ENCODE peak calls at places on chromosomes 16 and 17, in nine cellular contexts. R is HCT116, G is PC-9, K is Karpas-422, A is SK-N-SH, W is OCI-LY7, X is hepatocyte, N is MM.1S, Y is PC-3. S is an unnamed sample. For H3K9me3 and H3K9me2, the result is how much of the 10 kb centered on the place peaks cover.

GRCh38 chr16:88815901-88816589 is 4.3 kb upstream of the APRT start:
- DNase-seq in W (peak), G (peak), N (peak), A (peak), R (no peak), K (peak), X (peak), Y (peak), S (peak)

GRCh38 chr16:82653550-82654511 is 27.1 kb downstream of the CDH13 start:
- DNase-seq in X (peak), N (peak), W (peak), G (no peak), Y (peak), R (peak), A (no peak), K (peak), S (peak)

GRCh38 chr16:87062569-87063442 is 254.4 kb downstream of the C16orf95 start:
- DNase-seq in W (peak), X (peak), A (peak), Y (peak), N (peak), K (peak), G (peak), R (peak), S (peak)

GRCh38 chr17:48671697-48672171 is 45.6 kb upstream of the HOXB9 start:
- DNase-seq in G (peak), K (peak), A (peak), W (peak), R (peak), X (peak), Y (peak), N (peak), S (peak)

GRCh38 chr16:3961449-3961849 is 80.9 kb upstream of the CREBBP start:
- DNase-seq in A (no peak), W (no peak), N (no peak), R (no peak), G (no peak), Y (peak), K (no peak), X (no peak), S (peak)

GRCh38 chr16:71882505-71883192 is 1.3 kb downstream of the ZNF821 start:
- DNase-seq in X (peak), G (peak), R (peak), W (peak), N (peak), K (peak), Y (peak), A (peak), S (peak)

GRCh38 chr16:75818491-75818890 is 92.2 kb upstream of the CPHXL start:
- DNase-seq in Y (no peak), X (peak), N (no peak), W (no peak), A (no peak), R (no peak), K (no peak), G (no peak), S (peak)

GRCh38 chr17:29133146-29133713 is 47.0 kb downstream of the MYO18A start:
- DNase-seq in K (no peak), G (peak), X (no peak), A (no peak), R (no peak), Y (peak), N (no peak), W (no peak), S (peak)

GRCh38 chr17:74970395-74970794 is 2.2 kb downstream of the HID1 start:
- DNase-seq in N (no peak), R (no peak), K (no peak), X (no peak), A (no peak), W (no peak), G (no peak), Y (no peak), S (no peak)

GRCh38 chr17:32327911-32328310 is 14.1 kb downstream of the C17orf75 start:
- DNase-seq in W (no peak), A (no peak), K (no peak), X (no peak), G (no peak), N (no peak), R (no peak), Y (no peak), S (no peak)

GRCh38 chr16:79533292-79533691 is 67.2 kb downstream of the MAF start:
- DNase-seq in K (no peak), Y (no peak), N (no peak), G (no peak), A (no peak), W (no peak), X (no peak), R (no peak), S (no peak)

GRCh38 chr16:67396159-67396774 is 3.0 kb upstream of the TPPP3 start:
- DNase-seq in Y (peak), G (peak), X (peak), R (peak), N (peak), A (peak), W (no peak), K (peak), S (peak)

GRCh38 chr16:53756329-53756996 is 52.5 kb downstream of the FTO start:
- DNase-seq in N (no peak), A (no peak), R (no peak), Y (peak), G (no peak), W (no peak), X (no peak), K (no peak), S (no peak)

GRCh38 chr17:4490637-4491061 is 8.0 kb upstream of the SPNS2 start:
- DNase-seq in A (no peak), X (no peak), K (no peak), N (no peak), R (no peak), W (no peak), G (peak), Y (no peak), S (no peak)

GRCh38 chr16:69542974-69543373 is 22.8 kb upstream of the NFAT5 start:
- DNase-seq in N (no peak), R (no peak), K (peak), Y (peak), X (no peak), W (no peak), G (no peak), A (no peak), S (peak)

GRCh38 chr17:72998343-72998742 is 94.1 kb downstream of the SLC39A11 start:
- DNase-seq in A (no peak), R (no peak), K (no peak), N (no peak), W (no peak), X (no peak), Y (no peak), G (no peak), S (no peak)

GRCh38 chr17:43309505-43310329 is 75.9 kb upstream of the RNU2-1 start:
- DNase-seq in W (peak), N (no peak), Y (no peak), R (no peak), K (peak), X (no peak), G (no peak), A (no peak), S (no peak)

GRCh38 chr17:75785770-75786538 is 1.3 kb downstream of the UNK start:
- DNase-seq in Y (peak), X (no peak), W (peak), G (no peak), N (no peak), R (no peak), K (peak), A (peak), S (peak)

GRCh38 chr16:54118846-54119245 is 167.7 kb downstream of the IRX3 start:
- DNase-seq in W (no peak), R (no peak), N (no peak), K (no peak), G (no peak), X (no peak), A (no peak), Y (no peak), S (peak)

GRCh38 chr17:32492281-32492623 is 5.5 kb downstream of the CDK5R1 start:
- DNase-seq in Y (no peak), G (no peak), X (no peak), K (no peak), N (no peak), W (no peak), A (no peak), R (no peak), S (no peak)

GRCh38 chr16:86012221-86012620 is 113.3 kb downstream of the IRF8 start:
- DNase-seq in Y (no peak), K (no peak), X (no peak), R (no peak), W (no peak), N (no peak), A (no peak), G (no peak), S (no peak)

GRCh38 chr17:48873212-48873611 is 19.4 kb upstream of the ATP5MC1 start:
- DNase-seq in N (no peak), X (peak), R (no peak), G (no peak), K (no peak), W (no peak), Y (no peak), A (no peak), S (no peak)

GRCh38 chr16:48918520-48919258 is 308.7 kb upstream of the N4BP1 start:
- DNase-seq in G (no peak), R (peak), W (no peak), N (no peak), Y (peak), A (no peak), K (no peak), X (no peak), S (no peak)

GRCh38 chr16:77965346-77965745 is 57.0 kb upstream of the CLEC3A start:
- DNase-seq in W (no peak), R (no peak), Y (no peak), A (no peak), K (no peak), X (peak), N (no peak), G (no peak), S (no peak)

GRCh38 chr17:15498107-15498506 is 30.7 kb upstream of the CDRT4 start:
- DNase-seq in A (peak), G (no peak), W (peak), X (no peak), Y (peak), R (no peak), N (no peak), K (peak), S (peak)

GRCh38 chr16:88337021-88337420 is 45.7 kb upstream of the ZNF469 start:
- DNase-seq in A (no peak), R (no peak), G (no peak), X (no peak), Y (no peak), K (no peak), N (no peak), W (no peak), S (no peak)

GRCh38 chr16:86971251-86971650 is 345.9 kb downstream of the C16orf95 start:
- DNase-seq in K (no peak), X (no peak), G (no peak), N (no peak), W (no peak), A (no peak), R (no peak), Y (no peak), S (no peak)

GRCh38 chr17:74354123-74354522 is 7.5 kb downstream of the BTBD17 start:
- DNase-seq in Y (peak), W (peak), X (peak), G (peak), R (peak), N (peak), K (peak), A (peak), S (peak)

GRCh38 chr16:24635900-24636610 is 93.4 kb upstream of the TNRC6A start:
- DNase-seq in W (no peak), K (no peak), Y (peak), A (peak), X (peak), G (peak), R (no peak), N (no peak), S (peak)

GRCh38 chr16:62408760-62409159 is 372.5 kb upstream of the CDH8 start:
- DNase-seq in X (peak), A (no peak), K (no peak), R (no peak), N (no peak), W (no peak), Y (no peak), G (no peak), S (no peak)

GRCh38 chr17:29145289-29146058 is 34.7 kb downstream of the MYO18A start:
- DNase-seq in G (peak), Y (peak), N (peak), A (peak), X (peak), R (no peak), K (peak), W (peak), S (peak)

GRCh38 chr16:80692270-80692669 is 112.1 kb downstream of the CDYL2 start:
- DNase-seq in Y (no peak), W (no peak), R (no peak), K (no peak), X (no peak), N (no peak), G (no peak), A (no peak), S (no peak)

GRCh38 chr16:81315271-81316175 is 761 bp downstream of the GAN start:
- DNase-seq in R (no peak), K (peak), A (peak), W (peak), Y (peak), N (peak), G (peak), X (peak), S (peak)

GRCh38 chr17:40903129-40903847 is 18.2 kb upstream of the KRT20 start:
- DNase-seq in Y (peak), A (no peak), W (no peak), G (no peak), N (no peak), R (peak), X (peak), K (no peak), S (peak)

GRCh38 chr17:19327039-19327776 is 35.3 kb downstream of the B9D1 start:
- DNase-seq in X (no peak), G (peak), N (no peak), W (no peak), K (no peak), R (peak), Y (peak), A (no peak), S (peak)

DNA sequence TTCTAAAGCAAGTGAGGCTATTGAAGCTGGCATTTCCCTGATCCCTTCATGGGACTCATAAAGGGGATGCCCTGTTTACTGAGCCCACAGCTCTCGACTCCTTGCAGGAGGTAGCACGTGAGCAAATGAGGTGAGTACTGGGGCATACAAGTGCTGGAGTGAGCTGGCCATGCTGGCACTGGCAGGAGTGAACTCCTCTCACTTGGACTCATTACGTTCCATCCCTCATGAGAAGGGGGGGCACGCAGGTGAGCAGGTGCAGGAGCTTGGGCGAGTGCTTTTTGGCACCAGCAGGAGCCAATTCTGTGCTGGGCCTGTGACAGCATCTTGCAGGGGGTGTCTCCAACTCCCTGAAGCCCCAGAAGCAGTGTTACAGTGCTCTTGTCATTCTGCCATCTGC is 337.1 kb upstream of the CA10 start:
- DNase-seq in G (no peak), X (no peak), K (no peak), W (no peak), Y (no peak), N (no peak), R (no peak), A (no peak), S (no peak)
- H3K9me3 ChIP-seq in G (under half), X (under half), K (under half), W (under half), Y (under half), N (under half), R (under half), A (under half), S (under half)

GRCh38 chr17:44564429-44564828 is 7.1 kb downstream of the FZD2 start:
- DNase-seq in X (no peak), Y (no peak), W (no peak), K (no peak), A (no peak), G (no peak), N (no peak), R (no peak), S (no peak)

GRCh38 chr17:44559288-44560249 is 2.3 kb downstream of the FZD2 start:
- DNase-seq in G (no peak), N (no peak), K (no peak), W (no peak), A (no peak), Y (no peak), X (no peak), R (no peak), S (peak)

GRCh38 chr17:44558349-44559287 is 1.3 kb downstream of the FZD2 start:
- DNase-seq in K (no peak), R (no peak), X (no peak), G (no peak), A (no peak), Y (no peak), N (no peak), W (no peak), S (no peak)

GRCh38 chr17:44557653-44558285 is 485 bp downstream of the FZD2 start:
- DNase-seq in K (no peak), A (peak), R (no peak), X (peak), Y (no peak), W (no peak), G (no peak), N (no peak), S (peak)

GRCh38 chr17:44561237-44561623 is 3.9 kb downstream of the FZD2 start:
- DNase-seq in N (no peak), X (no peak), Y (no peak), A (no peak), K (no peak), W (no peak), R (no peak), G (no peak), S (no peak)
- H3K9me2 ChIP-seq in N (under half), X (under half), Y (under half), A (under half), K (under half), W (under half), R (under half), G (under half), S (under half)

DNA sequence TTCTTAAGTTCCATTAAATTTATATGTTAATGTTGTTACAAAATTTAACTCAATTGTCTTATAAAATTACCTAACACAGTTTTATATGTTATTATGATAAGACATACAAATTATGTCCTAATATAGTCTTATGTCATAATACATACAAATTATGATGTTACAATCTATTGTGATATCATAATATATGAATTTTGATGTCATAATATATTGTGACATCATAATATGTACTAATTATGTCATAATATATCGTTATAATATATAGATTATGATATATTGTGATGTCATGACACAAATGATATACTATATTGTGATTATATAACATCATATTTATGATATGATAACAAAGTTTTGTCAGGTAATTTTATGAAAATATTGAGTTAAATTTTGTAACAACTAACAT is 1789.6 kb downstream of the TP53TG3F start:
- DNase-seq in A (no peak), R (no peak), X (no peak), N (no peak), K (no peak), W (no peak), G (no peak), Y (no peak), S (no peak)
- H3K9me3 ChIP-seq in A (under half), R (under half), X (under half), N (under half), K (under half), W (under half), G (under half), Y (under half), S (under half)

GRCh38 chr17:30234954-30235353 is 543 bp downstream of the SLC6A4 start:
- DNase-seq in R (no peak), K (peak), Y (no peak), N (peak), A (no peak), W (no peak), G (no peak), X (no peak), S (peak)

GRCh38 chr17:30236297-30236624 is 764 bp upstream of the SLC6A4 start:
- DNase-seq in X (no peak), N (no peak), K (no peak), R (no peak), G (no peak), Y (no peak), A (no peak), W (no peak), S (no peak)

GRCh38 chr17:30235386-30236296 is at the start of gene SLC6A4:
- DNase-seq in A (peak), R (no peak), X (peak), W (no peak), K (no peak), Y (no peak), N (no peak), G (peak), S (peak)

GRCh38 chr17:30232822-30233427 is 2.6 kb downstream of the SLC6A4 start:
- DNase-seq in R (no peak), W (no peak), Y (no peak), N (no peak), A (no peak), X (peak), K (no peak), G (no peak), S (no peak)

GRCh38 chr17:30234296-30234695 is 1.2 kb downstream of the SLC6A4 start:
- DNase-seq in G (no peak), W (no peak), Y (no peak), R (no peak), K (no peak), A (no peak), X (no peak), N (no peak), S (no peak)
- H3K9me2 ChIP-seq in G (under half), W (under half), Y (under half), R (under half), K (under half), A (under half), X (under half), N (under half), S (under half)

DNA sequence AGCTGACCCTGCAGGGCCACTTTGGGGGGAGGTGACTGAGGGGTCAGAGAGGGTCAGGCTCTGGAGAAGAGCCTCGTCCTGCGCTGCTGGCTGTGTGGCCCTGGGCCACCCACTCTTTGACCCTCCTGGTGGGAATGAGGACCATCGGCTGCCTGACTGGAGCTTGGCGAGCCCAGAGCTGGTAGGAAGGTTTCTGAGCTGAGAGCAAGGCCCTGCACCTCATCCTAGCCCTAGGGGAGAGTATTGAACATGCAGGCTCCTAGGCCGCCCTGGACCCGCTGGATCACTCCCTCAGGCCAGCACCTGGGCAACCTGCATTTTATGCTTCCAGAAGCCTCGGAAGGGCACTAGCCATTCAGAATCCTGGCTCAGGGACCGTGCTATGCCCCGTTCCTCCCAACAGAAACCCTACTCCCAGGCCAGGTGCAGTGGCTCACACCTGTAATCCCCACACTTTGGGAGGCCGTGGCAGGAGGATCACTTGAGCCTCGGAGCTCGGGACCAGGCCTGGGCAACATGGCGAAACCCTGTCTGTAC is 14.5 kb downstream of the MAP2K3 start:
- DNase-seq in N (no peak), G (no peak), K (no peak), W (no peak), Y (no peak), R (no peak), X (no peak), A (no peak), S (peak)
- H3K9me3 ChIP-seq in N (under half), G (under half), K (under half), W (under half), Y (under half), R (under half), X (under half), A (under half), S (under half)

S was measured in GM23248.